ENCODE peak calls at places on chromosomes 7 and 10, in seven cellular contexts. One of them, this sample, is unnamed.

GRCh38 chr10:71774916-71775702 is 1.8 kb upstream of the VSIR start:
- DNase-seq in HFFc6: no peak
- DNase-seq in adrenal gland: peak
- DNase-seq in H1: no peak
- DNase-seq in endothelial cell: no peak
- DNase-seq in HFF-Myc: no peak
- DNase-seq in endodermal cell: no peak
- DNase-seq in this sample: no peak

GRCh38 chr10:47329905-47330304 is 7.7 kb downstream of the GDF2 start:
- DNase-seq in HFFc6: no peak
- DNase-seq in adrenal gland: no peak
- DNase-seq in H1: no peak
- DNase-seq in endothelial cell: no peak
- DNase-seq in HFF-Myc: no peak
- DNase-seq in endodermal cell: no peak
- DNase-seq in this sample: no peak

GRCh38 chr10:116833986-116834760 is 15.1 kb upstream of the ENO4 start:
- DNase-seq in HFFc6: no peak
- DNase-seq in adrenal gland: no peak
- DNase-seq in H1: no peak
- DNase-seq in endothelial cell: no peak
- DNase-seq in HFF-Myc: no peak
- DNase-seq in endodermal cell: peak
- DNase-seq in this sample: no peak

GRCh38 chr7:87779806-87780205 is 96.4 kb downstream of the SLC25A40 start:
- DNase-seq in HFFc6: no peak
- DNase-seq in adrenal gland: no peak
- DNase-seq in H1: no peak
- DNase-seq in endothelial cell: no peak
- DNase-seq in HFF-Myc: no peak
- DNase-seq in endodermal cell: no peak
- DNase-seq in this sample: no peak

GRCh38 chr7:67917118-67917755 is 920.6 kb downstream of the TYW1 start:
- DNase-seq in HFFc6: no peak
- DNase-seq in adrenal gland: no peak
- DNase-seq in H1: peak
- DNase-seq in endothelial cell: no peak
- DNase-seq in HFF-Myc: no peak
- DNase-seq in endodermal cell: peak
- DNase-seq in this sample: no peak

GRCh38 chr10:75887981-75888380 is 456.6 kb downstream of the LRMDA start:
- DNase-seq in HFFc6: no peak
- DNase-seq in adrenal gland: no peak
- DNase-seq in H1: no peak
- DNase-seq in endothelial cell: no peak
- DNase-seq in HFF-Myc: no peak
- DNase-seq in endodermal cell: no peak
- DNase-seq in this sample: no peak

GRCh38 chr10:121553455-121553854 is 44.8 kb downstream of the FGFR2 start:
- DNase-seq in HFFc6: no peak
- DNase-seq in adrenal gland: no peak
- DNase-seq in H1: no peak
- DNase-seq in endothelial cell: no peak
- DNase-seq in HFF-Myc: no peak
- DNase-seq in endodermal cell: no peak
- DNase-seq in this sample: no peak

GRCh38 chr10:90968448-90969086 is 47.7 kb upstream of the ANKRD1 start:
- DNase-seq in HFFc6: peak
- DNase-seq in adrenal gland: no peak
- DNase-seq in H1: no peak
- DNase-seq in endothelial cell: no peak
- DNase-seq in HFF-Myc: peak
- DNase-seq in endodermal cell: no peak
- DNase-seq in this sample: no peak

GRCh38 chr10:35191523-35191922 is 64.9 kb downstream of the CREM start:
- DNase-seq in HFFc6: no peak
- DNase-seq in adrenal gland: peak
- DNase-seq in H1: no peak
- DNase-seq in endothelial cell: no peak
- DNase-seq in HFF-Myc: no peak
- DNase-seq in endodermal cell: no peak
- DNase-seq in this sample: no peak

GRCh38 chr7:155188821-155189599 is 108.7 kb upstream of the INSIG1 start:
- DNase-seq in HFFc6: no peak
- DNase-seq in adrenal gland: peak
- DNase-seq in H1: no peak
- DNase-seq in endothelial cell: no peak
- DNase-seq in HFF-Myc: no peak
- DNase-seq in endodermal cell: no peak
- DNase-seq in this sample: no peak

GRCh38 chr10:69065406-69066361 is 22.2 kb upstream of the SRGN start:
- DNase-seq in HFFc6: peak
- DNase-seq in adrenal gland: peak
- DNase-seq in H1: no peak
- DNase-seq in endothelial cell: no peak
- DNase-seq in HFF-Myc: no peak
- DNase-seq in endodermal cell: no peak
- DNase-seq in this sample: no peak

GRCh38 chr7:27169658-27170493 is 4.2 kb downstream of the HOXA10 start:
- DNase-seq in HFFc6: peak
- DNase-seq in adrenal gland: no peak
- DNase-seq in H1: no peak
- DNase-seq in endothelial cell: no peak
- DNase-seq in HFF-Myc: no peak
- DNase-seq in endodermal cell: peak
- DNase-seq in this sample: peak

GRCh38 chr7:149414745-149415390 is 46.0 kb downstream of the ZNF777 start:
- DNase-seq in HFFc6: no peak
- DNase-seq in adrenal gland: peak
- DNase-seq in H1: peak
- DNase-seq in endothelial cell: peak
- DNase-seq in HFF-Myc: peak
- DNase-seq in endodermal cell: peak
- DNase-seq in this sample: no peak

DNA sequence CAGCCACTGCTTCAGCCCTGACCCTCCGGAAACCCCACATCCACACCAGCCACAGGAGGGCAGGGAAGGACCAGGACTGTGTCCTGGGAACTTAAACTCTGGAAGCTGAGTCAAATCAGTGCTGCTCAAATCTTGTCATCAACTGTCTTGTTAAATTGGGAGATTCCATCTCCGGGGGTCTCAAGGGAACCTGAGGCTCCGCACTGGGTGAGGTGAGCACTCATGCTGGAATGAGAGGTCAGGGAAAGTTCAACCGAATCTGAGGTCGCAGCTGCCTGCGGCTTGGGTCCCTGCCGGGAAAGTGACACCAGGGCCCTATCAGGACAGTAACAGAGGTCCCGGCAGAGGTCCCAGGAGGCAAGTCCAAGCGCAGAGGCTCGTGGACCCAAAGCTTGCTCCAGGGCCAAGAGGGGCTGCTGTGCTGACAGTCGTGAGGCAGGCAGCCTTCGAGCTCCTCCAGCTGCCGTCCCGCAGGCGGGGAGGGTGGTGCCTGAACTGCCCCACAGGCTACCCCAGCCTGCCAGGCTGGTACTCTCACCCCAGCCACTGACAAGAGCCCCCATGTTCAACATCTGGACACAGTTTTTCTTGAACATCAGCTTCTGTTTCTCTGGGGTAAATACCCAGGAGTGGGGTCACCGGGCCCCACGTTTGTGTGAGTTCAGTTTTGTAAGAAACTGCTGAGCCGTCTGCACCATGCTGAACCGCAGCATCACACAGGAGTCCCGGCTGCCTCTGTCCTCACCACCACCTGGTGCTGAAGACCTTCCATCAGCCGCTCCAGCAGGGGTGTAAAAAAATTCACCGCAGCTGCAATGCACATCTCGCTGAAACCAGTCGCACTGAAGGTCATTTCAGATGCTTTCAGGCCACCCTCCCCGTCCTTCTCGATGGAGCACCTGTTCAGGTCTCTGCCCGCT is 101.0 kb downstream of the DIP2C start:
- DNase-seq in HFFc6: no peak
- DNase-seq in adrenal gland: no peak
- DNase-seq in H1: no peak
- DNase-seq in endothelial cell: no peak
- DNase-seq in HFF-Myc: no peak
- DNase-seq in endodermal cell: no peak
- DNase-seq in this sample: peak
- TF ChIP-seq CTCF in HFFc6: peak
- TF ChIP-seq CTCF in adrenal gland: no peak
- TF ChIP-seq CTCF in H1: no peak
- TF ChIP-seq CTCF in endothelial cell: no peak
- TF ChIP-seq CTCF in HFF-Myc: no peak
- TF ChIP-seq CTCF in endodermal cell: peak
- TF ChIP-seq CTCF in this sample: no peak

DNA sequence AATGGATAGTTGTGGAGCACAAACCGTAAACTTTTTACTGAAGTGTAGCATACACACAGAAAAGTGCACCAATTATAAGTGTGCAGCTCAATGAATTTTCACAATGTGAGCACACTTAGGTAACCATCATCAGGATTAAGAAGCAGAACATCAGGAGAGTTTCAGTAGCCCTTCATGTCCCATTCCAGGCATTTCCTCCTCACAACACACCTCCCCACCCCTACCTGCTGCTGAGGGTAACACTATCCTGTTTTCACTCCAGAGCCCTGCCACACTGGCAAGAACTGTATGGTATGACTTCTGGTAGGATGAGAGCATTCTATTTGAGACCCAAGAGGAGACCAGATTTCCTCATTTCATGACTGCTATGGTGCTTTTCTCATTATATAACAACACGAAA is 166.5 kb downstream of the PPP1R3A start:
- DNase-seq in HFFc6: no peak
- DNase-seq in adrenal gland: no peak
- DNase-seq in H1: no peak
- DNase-seq in endothelial cell: no peak
- DNase-seq in HFF-Myc: no peak
- DNase-seq in endodermal cell: no peak
- DNase-seq in this sample: no peak
- TF ChIP-seq CTCF in HFFc6: no peak
- TF ChIP-seq CTCF in adrenal gland: no peak
- TF ChIP-seq CTCF in H1: peak
- TF ChIP-seq CTCF in endothelial cell: no peak
- TF ChIP-seq CTCF in HFF-Myc: no peak
- TF ChIP-seq CTCF in endodermal cell: peak
- TF ChIP-seq CTCF in this sample: no peak

GRCh38 chr7:31126976-31127375 is 74.9 kb downstream of the ADCYAP1R1 start:
- DNase-seq in HFFc6: peak
- DNase-seq in adrenal gland: peak
- DNase-seq in H1: no peak
- DNase-seq in endothelial cell: no peak
- DNase-seq in HFF-Myc: peak
- DNase-seq in endodermal cell: no peak
- DNase-seq in this sample: no peak
- TF ChIP-seq CTCF in HFFc6: peak
- TF ChIP-seq CTCF in adrenal gland: peak
- TF ChIP-seq CTCF in H1: peak
- TF ChIP-seq CTCF in endothelial cell: peak
- TF ChIP-seq CTCF in HFF-Myc: peak
- TF ChIP-seq CTCF in endodermal cell: peak
- TF ChIP-seq CTCF in this sample: no peak

GRCh38 chr7:28202222-28202621 is 21.6 kb upstream of the JAZF1 start:
- DNase-seq in HFFc6: no peak
- DNase-seq in adrenal gland: no peak
- DNase-seq in H1: no peak
- DNase-seq in endothelial cell: no peak
- DNase-seq in HFF-Myc: no peak
- DNase-seq in endodermal cell: no peak
- DNase-seq in this sample: no peak
- TF ChIP-seq CTCF in HFFc6: no peak
- TF ChIP-seq CTCF in adrenal gland: no peak
- TF ChIP-seq CTCF in H1: no peak
- TF ChIP-seq CTCF in endothelial cell: no peak
- TF ChIP-seq CTCF in HFF-Myc: no peak
- TF ChIP-seq CTCF in endodermal cell: no peak
- TF ChIP-seq CTCF in this sample: no peak

DNA sequence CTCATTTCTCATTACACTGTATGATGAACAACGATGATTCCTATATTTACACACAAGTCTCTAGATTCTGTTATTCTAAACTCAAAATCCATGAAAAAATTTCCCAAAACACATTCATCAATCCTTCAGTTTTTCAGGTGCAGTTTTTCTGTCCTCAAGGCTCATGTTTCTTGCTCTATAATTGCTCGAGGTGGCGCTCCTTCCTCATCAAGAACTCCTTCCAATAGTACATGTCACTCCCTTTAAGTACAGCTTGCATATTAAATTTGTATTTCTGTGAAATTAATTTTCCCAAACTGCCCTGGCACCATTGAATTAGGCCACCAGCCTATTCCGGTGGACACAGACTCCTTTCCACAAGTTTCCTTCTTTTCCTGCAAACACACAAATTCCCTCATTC is 188.7 kb upstream of the MINDY3 start:
- DNase-seq in HFFc6: no peak
- DNase-seq in adrenal gland: no peak
- DNase-seq in H1: no peak
- DNase-seq in endothelial cell: no peak
- DNase-seq in HFF-Myc: no peak
- DNase-seq in endodermal cell: no peak
- DNase-seq in this sample: no peak
- TF ChIP-seq CTCF in HFFc6: no peak
- TF ChIP-seq CTCF in adrenal gland: no peak
- TF ChIP-seq CTCF in H1: peak
- TF ChIP-seq CTCF in endothelial cell: no peak
- TF ChIP-seq CTCF in HFF-Myc: no peak
- TF ChIP-seq CTCF in endodermal cell: peak
- TF ChIP-seq CTCF in this sample: no peak

DNA sequence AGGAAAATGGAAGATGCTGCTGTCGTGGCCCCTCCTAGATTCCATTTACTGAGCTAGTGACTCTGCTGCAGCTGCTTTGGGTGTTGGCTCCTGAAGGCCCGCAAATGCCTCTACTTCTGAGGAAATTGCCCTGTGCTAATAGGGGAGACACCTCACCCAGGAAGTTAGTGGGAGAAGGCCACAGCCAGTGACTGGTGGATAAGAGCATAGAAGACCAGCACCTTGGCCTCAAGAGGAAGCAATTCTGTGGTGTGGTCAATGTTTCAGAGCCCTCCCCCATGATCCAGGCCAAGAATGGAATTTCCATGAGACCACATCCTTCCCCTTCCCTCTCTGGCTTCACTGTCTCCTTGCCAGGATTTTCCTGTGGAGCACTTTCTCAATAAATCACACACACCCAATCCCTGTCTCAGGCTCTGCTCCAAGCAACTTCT is 25.0 kb upstream of the FZD1 start:
- DNase-seq in HFFc6: peak
- DNase-seq in adrenal gland: peak
- DNase-seq in H1: no peak
- DNase-seq in endothelial cell: peak
- DNase-seq in HFF-Myc: peak
- DNase-seq in endodermal cell: no peak
- DNase-seq in this sample: peak
- TF ChIP-seq CTCF in HFFc6: no peak
- TF ChIP-seq CTCF in adrenal gland: no peak
- TF ChIP-seq CTCF in H1: no peak
- TF ChIP-seq CTCF in endothelial cell: no peak
- TF ChIP-seq CTCF in HFF-Myc: no peak
- TF ChIP-seq CTCF in endodermal cell: no peak
- TF ChIP-seq CTCF in this sample: no peak

GRCh38 chr7:5212633-5213285 is 22.7 kb downstream of the WIPI2 start:
- DNase-seq in HFFc6: no peak
- DNase-seq in adrenal gland: peak
- DNase-seq in H1: no peak
- DNase-seq in endothelial cell: no peak
- DNase-seq in HFF-Myc: no peak
- DNase-seq in endodermal cell: no peak
- DNase-seq in this sample: no peak
- TF ChIP-seq CTCF in HFFc6: no peak
- TF ChIP-seq CTCF in adrenal gland: no peak
- TF ChIP-seq CTCF in H1: no peak
- TF ChIP-seq CTCF in endothelial cell: no peak
- TF ChIP-seq CTCF in HFF-Myc: no peak
- TF ChIP-seq CTCF in endodermal cell: no peak
- TF ChIP-seq CTCF in this sample: no peak

This sample was measured in Calu3.